ENCODE peak calls at places on chromosome 6, in four cellular contexts. One of them, this sample, is unnamed.

GRCh38 chr6:13807691-13808090 is 6.7 kb downstream of the MCUR1 start:
- DNase-seq in prostate gland: no peak
- DNase-seq in lower lobe of right lung: no peak
- DNase-seq in sigmoid colon: no peak
- DNase-seq in this sample: peak; percentile 72

GRCh38 chr6:105994522-105995402 is 91.4 kb upstream of the PRDM1 start:
- DNase-seq in lower lobe of right lung: peak; percentile 74
- DNase-seq in prostate gland: peak; percentile 33
- DNase-seq in sigmoid colon: peak; percentile 69
- DNase-seq in this sample: peak; percentile 73

GRCh38 chr6:37262446-37263026 is 4.6 kb upstream of the TMEM217 start:
- DNase-seq in prostate gland: peak; percentile 25
- DNase-seq in lower lobe of right lung: no peak
- DNase-seq in sigmoid colon: no peak
- DNase-seq in this sample: no peak

GRCh38 chr6:23518294-23518693 is 607.7 kb upstream of the NRSN1 start:
- DNase-seq in sigmoid colon: no peak
- DNase-seq in prostate gland: no peak
- DNase-seq in lower lobe of right lung: no peak
- DNase-seq in this sample: no peak

GRCh38 chr6:64505312-64505711 is 869.7 kb downstream of the PHF3 start:
- DNase-seq in lower lobe of right lung: no peak
- DNase-seq in prostate gland: no peak
- DNase-seq in sigmoid colon: no peak
- DNase-seq in this sample: peak; percentile 8

GRCh38 chr6:157569543-157569942 is 188.6 kb downstream of the ZDHHC14 start:
- DNase-seq in lower lobe of right lung: no peak
- DNase-seq in sigmoid colon: no peak
- DNase-seq in prostate gland: no peak
- DNase-seq in this sample: no peak

GRCh38 chr6:131592935-131593334 is 19.9 kb downstream of the ARG1 start:
- DNase-seq in lower lobe of right lung: no peak
- DNase-seq in sigmoid colon: no peak
- DNase-seq in prostate gland: no peak
- DNase-seq in this sample: no peak

GRCh38 chr6:138765896-138766487 is 7.6 kb upstream of the CCDC28A start:
- DNase-seq in prostate gland: no peak
- DNase-seq in lower lobe of right lung: no peak
- DNase-seq in sigmoid colon: no peak
- DNase-seq in this sample: peak; percentile 70

GRCh38 chr6:156698239-156699016 is 78.8 kb upstream of the ARID1B start:
- DNase-seq in prostate gland: no peak
- DNase-seq in sigmoid colon: no peak
- DNase-seq in lower lobe of right lung: no peak
- DNase-seq in this sample: no peak

GRCh38 chr6:165728196-165728595 is 65.2 kb upstream of the PDE10A start:
- DNase-seq in lower lobe of right lung: no peak
- DNase-seq in prostate gland: no peak
- DNase-seq in sigmoid colon: no peak
- DNase-seq in this sample: no peak

GRCh38 chr6:125846292-125847024 is 55.7 kb downstream of the NCOA7 start:
- DNase-seq in sigmoid colon: no peak
- DNase-seq in lower lobe of right lung: no peak
- DNase-seq in prostate gland: no peak
- DNase-seq in this sample: no peak

GRCh38 chr6:2971420-2972218 is at the start of gene SERPINB6:
- DNase-seq in sigmoid colon: peak; percentile 95
- DNase-seq in lower lobe of right lung: peak; percentile 89
- DNase-seq in prostate gland: peak; percentile 69
- DNase-seq in this sample: peak; percentile 74

GRCh38 chr6:3119040-3119723 is 671 bp downstream of the BPHL start:
- DNase-seq in sigmoid colon: no peak
- DNase-seq in prostate gland: no peak
- DNase-seq in lower lobe of right lung: no peak
- DNase-seq in this sample: peak; percentile 35

GRCh38 chr6:24125980-24126379 is at the start of gene NRSN1:
- DNase-seq in prostate gland: no peak
- DNase-seq in sigmoid colon: no peak
- DNase-seq in lower lobe of right lung: no peak
- DNase-seq in this sample: no peak

GRCh38 chr6:105389543-105389942 is 13.3 kb downstream of the PREP start:
- DNase-seq in sigmoid colon: no peak
- DNase-seq in prostate gland: no peak
- DNase-seq in lower lobe of right lung: no peak
- DNase-seq in this sample: no peak

GRCh38 chr6:126027601-126028000 is 41.3 kb downstream of the TRMT11 start:
- DNase-seq in lower lobe of right lung: no peak
- DNase-seq in prostate gland: no peak
- DNase-seq in sigmoid colon: no peak
- DNase-seq in this sample: peak; percentile 59

GRCh38 chr6:56946368-56946767 is 8.5 kb upstream of the BEND6 start:
- DNase-seq in sigmoid colon: no peak
- DNase-seq in prostate gland: no peak
- DNase-seq in lower lobe of right lung: no peak
- DNase-seq in this sample: peak; percentile 20

GRCh38 chr6:125002090-125002741 is 40.0 kb downstream of the RNF217 start:
- DNase-seq in prostate gland: no peak
- DNase-seq in lower lobe of right lung: no peak
- DNase-seq in sigmoid colon: no peak
- DNase-seq in this sample: peak; percentile 78

GRCh38 chr6:25369043-25369442 is 89.9 kb downstream of the CARMIL1 start:
- DNase-seq in lower lobe of right lung: no peak
- DNase-seq in sigmoid colon: no peak
- DNase-seq in prostate gland: no peak
- DNase-seq in this sample: no peak

GRCh38 chr6:159395614-159396013 is 226.4 kb downstream of the FNDC1 start:
- DNase-seq in prostate gland: no peak
- DNase-seq in lower lobe of right lung: no peak
- DNase-seq in sigmoid colon: no peak
- DNase-seq in this sample: no peak

DNA sequence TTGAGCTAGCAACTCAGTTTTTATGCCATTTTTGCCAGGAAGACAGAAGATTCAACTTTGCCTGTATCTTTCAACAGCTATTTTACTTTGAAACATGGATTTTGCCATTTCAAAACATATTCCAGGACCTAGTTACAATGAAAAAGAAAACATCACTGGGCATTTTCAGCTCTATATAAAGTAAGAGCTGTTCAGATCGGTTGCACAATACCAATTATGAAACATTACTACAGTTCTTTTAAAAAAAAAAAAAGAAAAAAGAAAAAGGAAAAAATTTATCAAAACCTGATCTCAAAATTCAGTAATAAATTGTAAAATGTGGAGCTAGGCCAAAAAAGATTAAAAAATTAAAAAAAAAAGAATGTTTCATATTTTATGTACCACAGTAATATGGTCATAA is 15.6 kb downstream of the BCLAF1 start:
- DNase-seq in lower lobe of right lung: no peak
- DNase-seq in prostate gland: no peak
- DNase-seq in sigmoid colon: no peak
- DNase-seq in this sample: no peak
- H3K4me1 ChIP-seq in lower lobe of right lung: peaks cover 10% of the 10 kb centered on the region
- H3K4me1 ChIP-seq in prostate gland: no peaks in the 10 kb centered on the region
- H3K4me1 ChIP-seq in sigmoid colon: peaks cover 8% of the 10 kb centered on the region
- H3K4me1 ChIP-seq in this sample: no peaks in the 10 kb centered on the region

GRCh38 chr6:144294016-144294415 is 8.9 kb downstream of the UTRN start:
- DNase-seq in sigmoid colon: no peak
- DNase-seq in lower lobe of right lung: no peak
- DNase-seq in prostate gland: no peak
- DNase-seq in this sample: peak; percentile 94
- H3K4me1 ChIP-seq in sigmoid colon: peaks cover 17% of the 10 kb centered on the region
- H3K4me1 ChIP-seq in lower lobe of right lung: peaks cover 52% of the 10 kb centered on the region
- H3K4me1 ChIP-seq in prostate gland: no peaks in the 10 kb centered on the region
- H3K4me1 ChIP-seq in this sample: peaks cover 5% of the 10 kb centered on the region

GRCh38 chr6:100740439-100740838 is 140.7 kb downstream of the ASCC3 start:
- DNase-seq in sigmoid colon: no peak
- DNase-seq in lower lobe of right lung: no peak
- DNase-seq in prostate gland: no peak
- DNase-seq in this sample: no peak
- H3K4me1 ChIP-seq in sigmoid colon: no peaks in the 10 kb centered on the region
- H3K4me1 ChIP-seq in lower lobe of right lung: no peaks in the 10 kb centered on the region
- H3K4me1 ChIP-seq in prostate gland: no peaks in the 10 kb centered on the region
- H3K4me1 ChIP-seq in this sample: no peaks in the 10 kb centered on the region

GRCh38 chr6:148419430-148419829 is 76.8 kb downstream of the SASH1 start:
- DNase-seq in prostate gland: no peak
- DNase-seq in lower lobe of right lung: no peak
- DNase-seq in sigmoid colon: no peak
- DNase-seq in this sample: no peak

GRCh38 chr6:148414836-148415235 is 72.2 kb downstream of the SASH1 start:
- DNase-seq in sigmoid colon: no peak
- DNase-seq in lower lobe of right lung: no peak
- DNase-seq in prostate gland: no peak
- DNase-seq in this sample: peak; percentile 88

GRCh38 chr6:148415511-148416286 is 73.1 kb downstream of the SASH1 start:
- DNase-seq in lower lobe of right lung: no peak
- DNase-seq in prostate gland: no peak
- DNase-seq in sigmoid colon: no peak
- DNase-seq in this sample: no peak

GRCh38 chr6:148416309-148416965 is 73.8 kb downstream of the SASH1 start:
- DNase-seq in lower lobe of right lung: no peak
- DNase-seq in prostate gland: no peak
- DNase-seq in sigmoid colon: no peak
- DNase-seq in this sample: no peak

DNA sequence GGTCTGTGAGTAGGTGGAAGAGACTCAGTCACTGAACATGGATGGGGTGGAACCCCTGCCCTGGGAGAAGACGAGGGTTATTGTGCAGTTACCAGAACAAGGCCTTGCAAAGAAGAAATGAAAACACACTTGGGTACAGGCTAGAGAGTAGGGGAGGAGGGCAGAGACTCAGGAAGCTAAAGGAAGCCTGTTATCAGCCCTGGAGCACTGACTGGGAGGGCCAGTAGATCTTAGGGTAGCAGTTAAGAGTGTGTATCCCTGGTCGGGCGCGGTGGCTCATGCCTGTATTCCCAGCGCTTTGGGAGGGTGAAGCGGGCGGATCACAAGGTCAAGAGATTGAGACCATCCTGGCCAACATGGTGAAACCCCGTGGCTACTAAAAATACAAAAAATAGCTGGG is 74.4 kb downstream of the SASH1 start:
- DNase-seq in lower lobe of right lung: no peak
- DNase-seq in prostate gland: no peak
- DNase-seq in sigmoid colon: no peak
- DNase-seq in this sample: no peak
- H3K4me1 ChIP-seq in lower lobe of right lung: peaks cover 32% of the 10 kb centered on the region
- H3K4me1 ChIP-seq in prostate gland: no peaks in the 10 kb centered on the region
- H3K4me1 ChIP-seq in sigmoid colon: peaks cover 23% of the 10 kb centered on the region
- H3K4me1 ChIP-seq in this sample: no peaks in the 10 kb centered on the region

GRCh38 chr6:4378319-4378996 is 243.1 kb upstream of the ECI2 start:
- DNase-seq in lower lobe of right lung: no peak
- DNase-seq in sigmoid colon: no peak
- DNase-seq in prostate gland: no peak
- DNase-seq in this sample: no peak
- H3K4me1 ChIP-seq in lower lobe of right lung: no peaks in the 10 kb centered on the region
- H3K4me1 ChIP-seq in sigmoid colon: no peaks in the 10 kb centered on the region
- H3K4me1 ChIP-seq in prostate gland: no peaks in the 10 kb centered on the region
- H3K4me1 ChIP-seq in this sample: no peaks in the 10 kb centered on the region

GRCh38 chr6:85579581-85579980 is 14.1 kb downstream of the SNX14 start:
- DNase-seq in lower lobe of right lung: no peak
- DNase-seq in prostate gland: no peak
- DNase-seq in sigmoid colon: no peak
- DNase-seq in this sample: no peak
- H3K4me1 ChIP-seq in lower lobe of right lung: peaks cover 23% of the 10 kb centered on the region
- H3K4me1 ChIP-seq in prostate gland: no peaks in the 10 kb centered on the region
- H3K4me1 ChIP-seq in sigmoid colon: peaks cover 23% of the 10 kb centered on the region
- H3K4me1 ChIP-seq in this sample: peaks cover 16% of the 10 kb centered on the region